ENCODE peak calls at places on chromosomes 2 and 18, in ten cellular contexts. T is body of pancreas, Y is IMR-90, U is sigmoid colon, D is gastrocnemius medialis, E is tibial artery, O is Peyer's patch, B is keratinocyte, F is right atrium auricular region, H is psoas muscle. Q is an unnamed sample. For H3K4me1, the result is how much of the 10 kb centered on the place peaks cover.

GRCh38 chr18:35387367-35387685 is 10.2 kb upstream of the ZNF396 start:
- DNase-seq in B (no peak), H (no peak), E (no peak), Y (peak), U (no peak), T (no peak), D (no peak), F (no peak), O (no peak), Q (no peak)

GRCh38 chr2:20350105-20350712 is 435 bp downstream of the PUM2 start:
- DNase-seq in Y (no peak), O (peak), B (no peak), U (peak), H (no peak), T (peak), D (peak), F (no peak), E (no peak), Q (peak)

GRCh38 chr2:10863837-10864236 is 47.9 kb upstream of the KCNF1 start:
- DNase-seq in T (no peak), B (no peak), D (no peak), U (no peak), H (no peak), Y (peak), F (no peak), O (peak), E (no peak), Q (no peak)

GRCh38 chr2:198863655-198864054 is 594.1 kb downstream of the SATB2 start:
- DNase-seq in B (no peak), T (no peak), D (no peak), U (no peak), H (no peak), E (no peak), Y (peak), F (no peak), O (no peak), Q (no peak)

GRCh38 chr2:140454717-140455116 is 1674.5 kb upstream of the NXPH2 start:
- DNase-seq in H (no peak), Y (peak), E (no peak), U (no peak), T (no peak), O (no peak), F (no peak), D (no peak), B (no peak), Q (no peak)

GRCh38 chr2:120937736-120938131 is 202.1 kb downstream of the GLI2 start:
- DNase-seq in O (no peak), U (no peak), Y (peak), B (no peak), T (no peak), F (no peak), E (no peak), D (no peak), H (no peak), Q (no peak)

GRCh38 chr2:206392118-206392517 is 51.2 kb upstream of the ADAM23 start:
- DNase-seq in U (no peak), Y (peak), D (no peak), B (no peak), E (no peak), F (no peak), H (no peak), O (no peak), T (no peak), Q (no peak)

GRCh38 chr2:191221666-191222065 is 23.5 kb upstream of the MYO1B start:
- DNase-seq in Y (no peak), D (no peak), U (no peak), T (no peak), O (no peak), H (no peak), B (no peak), F (no peak), E (no peak), Q (no peak)

GRCh38 chr2:39981877-39982276 is 202.8 kb upstream of the THUMPD2 start:
- DNase-seq in B (no peak), Y (no peak), H (no peak), U (no peak), O (no peak), F (no peak), E (no peak), D (no peak), T (no peak), Q (no peak)

GRCh38 chr2:234985608-234986115 is 33.8 kb downstream of the SH3BP4 start:
- DNase-seq in E (no peak), U (no peak), H (no peak), B (no peak), D (no peak), T (no peak), O (no peak), Y (no peak), F (no peak), Q (peak)

GRCh38 chr2:71505086-71505769 is 51.9 kb downstream of the DYSF start:
- DNase-seq in D (no peak), Y (no peak), B (no peak), T (no peak), F (no peak), E (no peak), U (peak), O (no peak), H (peak), Q (no peak)

GRCh38 chr18:55380574-55380973 is 207.4 kb downstream of the TCF4 start:
- DNase-seq in D (no peak), Y (peak), B (no peak), H (no peak), E (no peak), F (no peak), T (no peak), U (no peak), O (no peak), Q (no peak)

GRCh38 chr2:119940856-119941255 is 72.0 kb upstream of the EPB41L5 start:
- DNase-seq in F (no peak), U (no peak), E (no peak), H (no peak), T (no peak), B (no peak), O (no peak), D (no peak), Y (no peak), Q (no peak)

GRCh38 chr2:172639823-172640222 is 83.9 kb downstream of the PDK1 start:
- DNase-seq in H (no peak), D (no peak), O (no peak), T (no peak), E (no peak), Y (peak), B (no peak), U (no peak), F (no peak), Q (no peak)

GRCh38 chr2:39743170-39743851 is 35.7 kb downstream of the THUMPD2 start:
- DNase-seq in T (no peak), E (no peak), H (no peak), Y (peak), U (no peak), F (no peak), B (peak), D (no peak), O (no peak), Q (no peak)

DNA sequence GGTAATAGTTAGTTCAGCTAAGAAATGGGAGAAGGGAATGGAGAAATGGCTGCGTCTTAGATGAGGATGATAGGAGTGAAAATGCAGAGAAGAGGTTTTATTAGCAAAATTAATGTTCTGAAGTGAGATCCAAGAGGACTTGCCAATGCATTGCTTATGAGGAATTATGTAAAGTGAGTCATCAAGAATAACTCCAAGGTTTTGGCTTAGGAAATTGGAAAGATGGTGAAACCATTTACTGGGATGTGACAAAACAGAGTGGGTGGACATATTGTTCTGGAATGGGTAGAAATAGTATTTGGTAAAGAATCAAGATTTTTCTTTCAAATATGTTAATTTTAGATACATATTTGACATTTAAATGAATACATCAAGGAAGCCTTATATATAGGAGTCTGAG is 306.6 kb upstream of the CYRIA start:
- DNase-seq in B (no peak), T (no peak), H (no peak), O (no peak), Y (no peak), E (no peak), U (no peak), D (no peak), F (no peak), Q (no peak)
- H3K4me1 ChIP-seq in B (under half), T (under half), H (under half), O (under half), Y (under half), E (under half), U (under half), D (under half), F (under half), Q (under half)

GRCh38 chr2:75044291-75044690 is 85.8 kb downstream of the POLE4 start:
- DNase-seq in B (no peak), U (no peak), D (no peak), H (no peak), O (no peak), F (no peak), Y (no peak), E (no peak), T (no peak), Q (no peak)
- H3K4me1 ChIP-seq in B (under half), U (half or more), D (under half), H (under half), O (under half), F (under half), Y (under half), E (under half), T (under half), Q (under half)

DNA sequence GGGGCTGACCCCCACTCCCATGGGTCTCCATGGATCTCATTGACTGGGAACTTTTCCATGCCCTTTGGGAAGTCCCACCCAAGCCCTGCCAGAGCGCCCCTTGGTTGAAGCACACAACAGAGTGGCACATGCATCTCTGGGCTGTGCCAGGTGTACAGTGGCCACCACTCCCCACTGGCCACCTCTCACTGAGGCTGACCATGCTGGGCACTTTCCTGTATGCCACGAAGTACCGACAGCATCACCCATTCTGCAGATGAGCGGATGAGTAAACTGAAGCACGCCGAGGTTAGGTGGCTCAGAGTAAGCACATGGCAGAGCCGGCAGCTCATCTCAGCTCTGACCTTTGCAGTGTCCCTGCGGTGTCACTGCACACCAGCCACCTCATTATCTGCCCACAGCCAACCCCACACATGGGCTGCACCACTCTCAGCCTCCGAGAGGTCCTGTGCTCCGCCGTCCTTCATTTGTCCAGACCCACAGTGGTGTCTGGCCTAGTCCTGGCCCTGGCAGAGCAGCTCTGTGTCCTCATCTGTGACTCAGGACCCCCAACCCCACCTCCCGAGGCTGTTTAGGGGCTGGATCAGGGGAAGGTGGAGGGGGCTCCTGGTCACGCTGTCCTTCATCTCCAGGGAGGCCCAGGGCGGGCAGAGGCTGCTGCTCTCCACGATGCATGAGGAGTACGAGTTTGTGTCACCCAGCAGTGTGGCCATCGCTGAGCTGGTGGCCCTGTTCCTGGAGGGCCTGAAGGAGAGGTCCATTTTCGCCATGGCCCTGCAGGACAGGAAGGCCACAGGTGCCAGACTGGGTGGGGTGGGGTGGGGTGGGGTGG is 18.0 kb upstream of the GPR17 start:
- DNase-seq in D (no peak), H (peak), E (no peak), F (no peak), O (no peak), U (peak), B (no peak), T (no peak), Y (no peak), Q (peak)
- H3K4me1 ChIP-seq in D (under half), H (under half), E (under half), F (under half), O (under half), U (under half), B (under half), T (under half), Y (under half), Q (under half)

DNA sequence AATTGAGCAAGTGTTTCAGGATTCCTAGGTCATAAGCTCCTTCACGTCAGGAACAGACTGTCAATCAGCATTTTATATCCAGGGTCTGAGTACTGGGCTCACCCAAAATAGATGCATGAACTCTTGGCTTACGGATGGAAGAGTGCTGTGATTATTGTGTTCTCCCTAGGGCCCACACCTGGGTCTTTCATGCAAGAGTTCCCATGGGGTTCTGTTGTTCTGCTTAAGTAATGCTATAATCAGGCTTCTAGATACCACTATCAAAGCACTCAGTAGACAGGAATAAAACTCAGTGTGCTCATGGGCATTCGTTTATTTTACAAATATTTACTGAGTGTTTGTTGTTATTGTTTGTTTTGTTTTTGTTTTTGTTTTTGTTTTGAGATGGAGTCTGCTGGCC is 46.4 kb upstream of the PMAIP1 start:
- DNase-seq in F (no peak), D (no peak), T (no peak), Y (no peak), U (no peak), B (no peak), H (no peak), O (no peak), E (no peak), Q (no peak)
- H3K4me1 ChIP-seq in F (under half), D (under half), T (under half), Y (under half), U (under half), B (under half), H (under half), O (under half), E (under half), Q (under half)

DNA sequence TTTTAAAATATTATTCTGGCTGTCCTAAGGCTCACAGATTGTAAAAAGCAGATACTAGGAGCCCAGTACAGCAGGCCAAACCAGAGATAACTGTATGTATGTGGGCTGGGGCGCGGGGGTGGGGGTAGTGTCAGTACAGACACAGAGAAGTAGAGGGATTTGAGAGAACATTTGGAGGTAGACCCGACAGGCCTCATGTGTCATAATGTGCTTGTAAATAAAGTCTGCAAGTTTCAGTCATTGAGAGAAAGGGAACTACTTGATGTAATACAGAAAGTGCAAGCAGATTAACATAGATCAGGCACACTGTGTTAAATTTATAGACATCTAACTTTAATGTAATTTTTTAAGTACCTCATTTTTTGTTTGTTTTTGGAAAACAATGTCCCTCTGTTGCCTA is 7.4 kb upstream of the POLI start:
- DNase-seq in T (no peak), D (no peak), Y (no peak), F (no peak), U (no peak), H (no peak), E (peak), B (no peak), O (peak), Q (no peak)
- H3K4me1 ChIP-seq in T (under half), D (under half), Y (under half), F (under half), U (under half), H (under half), E (under half), B (under half), O (under half), Q (under half)